ENCODE peak calls at places on chromosomes 1 and 21, in nine cellular contexts. One of them, this sample, is unnamed.
A peak's percentile ranks its signal among the peaks of the same experiment; 100 is the strongest.

GRCh38 chr1:205230965-205231364 is 3.2 kb downstream of the TMCC2 start:
- DNase-seq in heart right ventricle: no peak
- DNase-seq in Peyer's patch: no peak
- DNase-seq in HCT116: no peak
- DNase-seq in GM23338: no peak
- DNase-seq in tibial artery: no peak
- DNase-seq in GM12865: peak; percentile 51
- DNase-seq in BE2C: no peak
- DNase-seq in fibroblast of mammary gland: no peak
- DNase-seq in this sample: no peak

GRCh38 chr1:211829343-211830054 is 1.1 kb downstream of the LPGAT1 start:
- DNase-seq in heart right ventricle: peak; percentile 12
- DNase-seq in Peyer's patch: peak; percentile 26
- DNase-seq in HCT116: no peak
- DNase-seq in GM23338: peak; percentile 81
- DNase-seq in tibial artery: no peak
- DNase-seq in GM12865: peak; percentile 19
- DNase-seq in BE2C: peak; percentile 53
- DNase-seq in fibroblast of mammary gland: no peak
- DNase-seq in this sample: no peak

GRCh38 chr1:45510036-45510971 is 10.2 kb downstream of the MMACHC start:
- DNase-seq in heart right ventricle: no peak
- DNase-seq in Peyer's patch: no peak
- DNase-seq in HCT116: no peak
- DNase-seq in GM23338: no peak
- DNase-seq in tibial artery: no peak
- DNase-seq in GM12865: no peak
- DNase-seq in BE2C: no peak
- DNase-seq in fibroblast of mammary gland: no peak
- DNase-seq in this sample: no peak

GRCh38 chr1:28392027-28392652 is 22.6 kb downstream of the PHACTR4 start:
- DNase-seq in heart right ventricle: no peak
- DNase-seq in Peyer's patch: no peak
- DNase-seq in HCT116: no peak
- DNase-seq in GM23338: no peak
- DNase-seq in tibial artery: no peak
- DNase-seq in GM12865: no peak
- DNase-seq in BE2C: no peak
- DNase-seq in fibroblast of mammary gland: peak; percentile 91
- DNase-seq in this sample: peak; percentile 67

GRCh38 chr1:221394011-221394544 is 347.8 kb downstream of the DUSP10 start:
- DNase-seq in heart right ventricle: peak; percentile 50
- DNase-seq in Peyer's patch: no peak
- DNase-seq in HCT116: no peak
- DNase-seq in GM23338: no peak
- DNase-seq in tibial artery: no peak
- DNase-seq in GM12865: no peak
- DNase-seq in BE2C: no peak
- DNase-seq in fibroblast of mammary gland: peak; percentile 93
- DNase-seq in this sample: peak; percentile 97

GRCh38 chr21:36068748-36069398 is 951 bp upstream of the CBR1 start:
- DNase-seq in heart right ventricle: no peak
- DNase-seq in Peyer's patch: no peak
- DNase-seq in HCT116: no peak
- DNase-seq in GM23338: no peak
- DNase-seq in tibial artery: no peak
- DNase-seq in GM12865: no peak
- DNase-seq in BE2C: no peak
- DNase-seq in fibroblast of mammary gland: no peak
- DNase-seq in this sample: no peak

GRCh38 chr1:247491328-247491727 is 33.4 kb upstream of the OR2B11 start:
- DNase-seq in heart right ventricle: no peak
- DNase-seq in Peyer's patch: no peak
- DNase-seq in HCT116: no peak
- DNase-seq in GM23338: no peak
- DNase-seq in tibial artery: no peak
- DNase-seq in GM12865: no peak
- DNase-seq in BE2C: no peak
- DNase-seq in fibroblast of mammary gland: no peak
- DNase-seq in this sample: no peak

GRCh38 chr1:15684042-15684461 is at the start of gene PLEKHM2:
- DNase-seq in heart right ventricle: no peak
- DNase-seq in Peyer's patch: peak; percentile 34
- DNase-seq in HCT116: no peak
- DNase-seq in GM23338: peak; percentile 57
- DNase-seq in tibial artery: no peak
- DNase-seq in GM12865: peak; percentile 71
- DNase-seq in BE2C: peak; percentile 52
- DNase-seq in fibroblast of mammary gland: peak; percentile 27
- DNase-seq in this sample: no peak

GRCh38 chr1:38615680-38616079 is 243.9 kb downstream of the RRAGC start:
- DNase-seq in heart right ventricle: no peak
- DNase-seq in Peyer's patch: no peak
- DNase-seq in HCT116: no peak
- DNase-seq in GM23338: no peak
- DNase-seq in tibial artery: no peak
- DNase-seq in GM12865: peak; percentile 11
- DNase-seq in BE2C: no peak
- DNase-seq in fibroblast of mammary gland: no peak
- DNase-seq in this sample: no peak

GRCh38 chr1:64357376-64357775 is 112.6 kb upstream of the CACHD1 start:
- DNase-seq in heart right ventricle: no peak
- DNase-seq in Peyer's patch: no peak
- DNase-seq in HCT116: no peak
- DNase-seq in GM23338: peak; percentile 42
- DNase-seq in tibial artery: no peak
- DNase-seq in GM12865: no peak
- DNase-seq in BE2C: no peak
- DNase-seq in fibroblast of mammary gland: no peak
- DNase-seq in this sample: no peak

GRCh38 chr1:156001682-156002171 is 19.0 kb downstream of the SSR2 start:
- DNase-seq in heart right ventricle: no peak
- DNase-seq in Peyer's patch: no peak
- DNase-seq in HCT116: no peak
- DNase-seq in GM23338: no peak
- DNase-seq in tibial artery: no peak
- DNase-seq in GM12865: no peak
- DNase-seq in BE2C: no peak
- DNase-seq in fibroblast of mammary gland: no peak
- DNase-seq in this sample: no peak

GRCh38 chr1:235954306-235955283 is 87.9 kb upstream of the LYST start:
- DNase-seq in heart right ventricle: no peak
- DNase-seq in Peyer's patch: peak; percentile 90
- DNase-seq in HCT116: no peak
- DNase-seq in GM23338: no peak
- DNase-seq in tibial artery: no peak
- DNase-seq in GM12865: peak; percentile 94
- DNase-seq in BE2C: no peak
- DNase-seq in fibroblast of mammary gland: no peak
- DNase-seq in this sample: no peak

GRCh38 chr1:42259739-42260064 is 75.3 kb downstream of the FOXJ3 start:
- DNase-seq in heart right ventricle: no peak
- DNase-seq in Peyer's patch: no peak
- DNase-seq in HCT116: no peak
- DNase-seq in GM23338: no peak
- DNase-seq in tibial artery: no peak
- DNase-seq in GM12865: no peak
- DNase-seq in BE2C: no peak
- DNase-seq in fibroblast of mammary gland: peak; percentile 20
- DNase-seq in this sample: peak; percentile 6

GRCh38 chr1:230753586-230754251 is 6.5 kb downstream of the CAPN9 start:
- DNase-seq in heart right ventricle: peak; percentile 52
- DNase-seq in Peyer's patch: no peak
- DNase-seq in HCT116: peak; percentile 3
- DNase-seq in GM23338: peak; percentile 91
- DNase-seq in tibial artery: no peak
- DNase-seq in GM12865: no peak
- DNase-seq in BE2C: peak; percentile 65
- DNase-seq in fibroblast of mammary gland: no peak
- DNase-seq in this sample: no peak

GRCh38 chr1:219350172-219350571 is 176.5 kb downstream of the LYPLAL1 start:
- DNase-seq in heart right ventricle: no peak
- DNase-seq in Peyer's patch: no peak
- DNase-seq in HCT116: no peak
- DNase-seq in GM23338: no peak
- DNase-seq in tibial artery: no peak
- DNase-seq in GM12865: no peak
- DNase-seq in BE2C: no peak
- DNase-seq in fibroblast of mammary gland: no peak
- DNase-seq in this sample: no peak

GRCh38 chr21:15514073-15514946 is 215.5 kb upstream of the USP25 start:
- DNase-seq in heart right ventricle: no peak
- DNase-seq in Peyer's patch: peak; percentile 77
- DNase-seq in HCT116: no peak
- DNase-seq in GM23338: no peak
- DNase-seq in tibial artery: no peak
- DNase-seq in GM12865: peak; percentile 70
- DNase-seq in BE2C: no peak
- DNase-seq in fibroblast of mammary gland: no peak
- DNase-seq in this sample: no peak

GRCh38 chr1:56424744-56425493 is 154.4 kb downstream of the PLPP3 start:
- DNase-seq in heart right ventricle: peak; percentile 81
- DNase-seq in Peyer's patch: peak; percentile 63
- DNase-seq in HCT116: peak; percentile 36
- DNase-seq in GM23338: no peak
- DNase-seq in tibial artery: peak; percentile 85
- DNase-seq in GM12865: no peak
- DNase-seq in BE2C: peak; percentile 48
- DNase-seq in fibroblast of mammary gland: peak; percentile 81
- DNase-seq in this sample: no peak

GRCh38 chr1:60715970-60716369 is 366.4 kb upstream of the NFIA start:
- DNase-seq in heart right ventricle: no peak
- DNase-seq in Peyer's patch: no peak
- DNase-seq in HCT116: no peak
- DNase-seq in GM23338: no peak
- DNase-seq in tibial artery: no peak
- DNase-seq in GM12865: no peak
- DNase-seq in BE2C: no peak
- DNase-seq in fibroblast of mammary gland: no peak
- DNase-seq in this sample: no peak

GRCh38 chr1:39462074-39462473 is 29.4 kb upstream of the BMP8A start:
- DNase-seq in heart right ventricle: no peak
- DNase-seq in Peyer's patch: no peak
- DNase-seq in HCT116: no peak
- DNase-seq in GM23338: no peak
- DNase-seq in tibial artery: no peak
- DNase-seq in GM12865: no peak
- DNase-seq in BE2C: no peak
- DNase-seq in fibroblast of mammary gland: peak; percentile 81
- DNase-seq in this sample: no peak

GRCh38 chr1:245864872-245865271 is 642.2 kb downstream of the SMYD3 start:
- DNase-seq in heart right ventricle: no peak
- DNase-seq in Peyer's patch: no peak
- DNase-seq in HCT116: no peak
- DNase-seq in GM23338: no peak
- DNase-seq in tibial artery: no peak
- DNase-seq in GM12865: no peak
- DNase-seq in BE2C: no peak
- DNase-seq in fibroblast of mammary gland: no peak
- DNase-seq in this sample: no peak
- TF ChIP-seq CTCF in heart right ventricle: no peak
- TF ChIP-seq CTCF in Peyer's patch: no peak
- TF ChIP-seq CTCF in HCT116: no peak
- TF ChIP-seq CTCF in GM23338: no peak
- TF ChIP-seq CTCF in tibial artery: no peak
- TF ChIP-seq CTCF in GM12865: no peak
- TF ChIP-seq CTCF in BE2C: no peak
- TF ChIP-seq CTCF in fibroblast of mammary gland: no peak
- TF ChIP-seq CTCF in this sample: no peak

GRCh38 chr1:225737866-225738265 is 39.8 kb upstream of the SRP9 start:
- DNase-seq in heart right ventricle: no peak
- DNase-seq in Peyer's patch: no peak
- DNase-seq in HCT116: no peak
- DNase-seq in GM23338: no peak
- DNase-seq in tibial artery: no peak
- DNase-seq in GM12865: no peak
- DNase-seq in BE2C: no peak
- DNase-seq in fibroblast of mammary gland: no peak
- DNase-seq in this sample: no peak

GRCh38 chr1:225738763-225739162 is 38.9 kb upstream of the SRP9 start:
- DNase-seq in heart right ventricle: no peak
- DNase-seq in Peyer's patch: no peak
- DNase-seq in HCT116: no peak
- DNase-seq in GM23338: no peak
- DNase-seq in tibial artery: no peak
- DNase-seq in GM12865: no peak
- DNase-seq in BE2C: no peak
- DNase-seq in fibroblast of mammary gland: no peak
- DNase-seq in this sample: no peak

GRCh38 chr1:225735252-225736149 is 42.1 kb upstream of the SRP9 start:
- DNase-seq in heart right ventricle: peak; percentile 70
- DNase-seq in Peyer's patch: peak; percentile 22
- DNase-seq in HCT116: no peak
- DNase-seq in GM23338: no peak
- DNase-seq in tibial artery: peak; percentile 92
- DNase-seq in GM12865: no peak
- DNase-seq in BE2C: peak; percentile 72
- DNase-seq in fibroblast of mammary gland: peak; percentile 99
- DNase-seq in this sample: peak; percentile 83

GRCh38 chr1:225737179-225737578 is 40.4 kb upstream of the SRP9 start:
- DNase-seq in heart right ventricle: no peak
- DNase-seq in Peyer's patch: no peak
- DNase-seq in HCT116: no peak
- DNase-seq in GM23338: no peak
- DNase-seq in tibial artery: no peak
- DNase-seq in GM12865: no peak
- DNase-seq in BE2C: peak; percentile 21
- DNase-seq in fibroblast of mammary gland: no peak
- DNase-seq in this sample: no peak

GRCh38 chr1:225736651-225737097 is 41.0 kb upstream of the SRP9 start:
- DNase-seq in heart right ventricle: no peak
- DNase-seq in Peyer's patch: no peak
- DNase-seq in HCT116: no peak
- DNase-seq in GM23338: no peak
- DNase-seq in tibial artery: no peak
- DNase-seq in GM12865: no peak
- DNase-seq in BE2C: peak; percentile 26
- DNase-seq in fibroblast of mammary gland: no peak
- DNase-seq in this sample: no peak
- H3K4me3 ChIP-seq in heart right ventricle: no peak overlapping the region
- H3K4me3 ChIP-seq in Peyer's patch: no peak overlapping the region
- H3K4me3 ChIP-seq in HCT116: no peak overlapping the region
- H3K4me3 ChIP-seq in GM23338: no peak overlapping the region
- H3K4me3 ChIP-seq in tibial artery: no peak overlapping the region
- H3K4me3 ChIP-seq in GM12865: no peak overlapping the region
- H3K4me3 ChIP-seq in BE2C: peak overlapping the region; percentile 11
- H3K4me3 ChIP-seq in fibroblast of mammary gland: no peak overlapping the region
- H3K4me3 ChIP-seq in this sample: no peak overlapping the region

GRCh38 chr1:107277022-107277421 is 136.2 kb downstream of the NTNG1 start:
- DNase-seq in heart right ventricle: peak; percentile 5
- DNase-seq in Peyer's patch: peak; percentile 16
- DNase-seq in HCT116: no peak
- DNase-seq in GM23338: peak; percentile 85
- DNase-seq in tibial artery: no peak
- DNase-seq in GM12865: peak; percentile 41
- DNase-seq in BE2C: peak; percentile 73
- DNase-seq in fibroblast of mammary gland: peak; percentile 65
- DNase-seq in this sample: peak; percentile 60
- TF ChIP-seq CTCF in heart right ventricle: peak; percentile 33
- TF ChIP-seq CTCF in Peyer's patch: peak; percentile 35
- TF ChIP-seq CTCF in HCT116: no peak
- TF ChIP-seq CTCF in GM23338: peak; percentile 77
- TF ChIP-seq CTCF in tibial artery: no peak
- TF ChIP-seq CTCF in GM12865: peak; percentile 38
- TF ChIP-seq CTCF in BE2C: peak; percentile 90
- TF ChIP-seq CTCF in fibroblast of mammary gland: peak; percentile 71
- TF ChIP-seq CTCF in this sample: peak; percentile 65

GRCh38 chr1:21620011-21620410 is 49.1 kb downstream of the RAP1GAP start:
- DNase-seq in heart right ventricle: no peak
- DNase-seq in Peyer's patch: no peak
- DNase-seq in HCT116: no peak
- DNase-seq in GM23338: no peak
- DNase-seq in tibial artery: no peak
- DNase-seq in GM12865: no peak
- DNase-seq in BE2C: no peak
- DNase-seq in fibroblast of mammary gland: no peak
- DNase-seq in this sample: no peak
- H3K4me3 ChIP-seq in heart right ventricle: no peak overlapping the region
- H3K4me3 ChIP-seq in Peyer's patch: peak overlapping the region; percentile 53
- H3K4me3 ChIP-seq in HCT116: no peak overlapping the region
- H3K4me3 ChIP-seq in GM23338: no peak overlapping the region
- H3K4me3 ChIP-seq in tibial artery: no peak overlapping the region
- H3K4me3 ChIP-seq in GM12865: no peak overlapping the region
- H3K4me3 ChIP-seq in BE2C: no peak overlapping the region
- H3K4me3 ChIP-seq in fibroblast of mammary gland: no peak overlapping the region
- H3K4me3 ChIP-seq in this sample: no peak overlapping the region